ENCODE peak calls at places on chromosomes 11 and 22, in six cellular contexts. D is GM23248, Z is body of pancreas, R is GM23338, B is adipocyte, F is HAP-1. M is an unnamed sample. For H3K4me1 and H3K36me3, the result is how much of the 10 kb centered on the place peaks cover.

GRCh38 chr22:45324186-45324775 is 14.5 kb downstream of the FAM118A start:
- DNase-seq in B (no peak), F (no peak), Z (no peak), D (no peak), R (no peak), M (no peak)

GRCh38 chr11:76830639-76831312 is 29.9 kb upstream of the ACER3 start:
- DNase-seq in B (peak), R (no peak), Z (peak), F (no peak), D (peak), M (no peak)

GRCh38 chr22:33579448-33580093 is 340.7 kb downstream of the LARGE1 start:
- DNase-seq in R (peak), B (peak), D (peak), F (peak), Z (peak), M (peak)

GRCh38 chr11:95505927-95506426 is 275.0 kb upstream of the SESN3 start:
- DNase-seq in R (no peak), B (peak), Z (no peak), F (no peak), D (peak), M (no peak)

GRCh38 chr11:36432093-36432469 is 78.0 kb downstream of the TRAF6 start:
- DNase-seq in F (no peak), Z (no peak), B (no peak), D (no peak), R (no peak), M (no peak)

GRCh38 chr22:38120359-38121110 is 10.1 kb upstream of the BAIAP2L2 start:
- DNase-seq in R (peak), B (no peak), D (no peak), Z (no peak), F (no peak), M (no peak)

GRCh38 chr11:130772266-130773227 is 143.7 kb downstream of the SNX19 start:
- DNase-seq in D (peak), Z (peak), F (no peak), B (peak), R (no peak), M (no peak)

GRCh38 chr22:35835998-35836691 is 118.5 kb downstream of the APOL5 start:
- DNase-seq in F (peak), D (peak), B (peak), R (peak), Z (peak), M (peak)

GRCh38 chr22:38862375-38863329 is 9.4 kb downstream of the CBX6 start:
- DNase-seq in B (peak), F (no peak), Z (no peak), R (peak), D (no peak), M (peak)

GRCh38 chr11:47788181-47788580 is 21.0 kb upstream of the FNBP4 start:
- DNase-seq in Z (no peak), B (no peak), R (no peak), F (no peak), D (no peak), M (no peak)

GRCh38 chr22:26589367-26589844 is 526 bp downstream of the TPST2 start:
- DNase-seq in R (peak), B (peak), Z (peak), F (no peak), D (peak), M (peak)

GRCh38 chr22:38758276-38758945 is 2.6 kb upstream of the SUN2 start:
- DNase-seq in Z (no peak), F (no peak), R (no peak), B (no peak), D (no peak), M (no peak)

GRCh38 chr11:114346709-114347141 is 50.5 kb downstream of the NNMT start:
- DNase-seq in Z (no peak), D (no peak), F (no peak), B (no peak), R (no peak), M (no peak)

GRCh38 chr22:43501951-43502874 is 90.4 kb downstream of the MPPED1 start:
- DNase-seq in B (no peak), Z (no peak), R (no peak), F (no peak), D (no peak), M (no peak)

GRCh38 chr22:22342697-22343602 is 98.4 kb downstream of the VPREB1 start:
- DNase-seq in D (peak), Z (peak), F (peak), R (peak), B (peak), M (peak)

GRCh38 chr22:26713823-26714449 is 56.5 kb downstream of the MIAT start:
- DNase-seq in B (peak), D (peak), R (no peak), F (no peak), Z (no peak), M (no peak)

GRCh38 chr11:72023335-72023734 is 24.6 kb downstream of the IL18BP start:
- DNase-seq in R (no peak), Z (no peak), D (peak), B (no peak), F (no peak), M (no peak)

GRCh38 chr11:19827399-19828135 is 114.9 kb downstream of the NAV2 start:
- DNase-seq in D (no peak), B (no peak), R (peak), Z (no peak), F (no peak), M (peak)

GRCh38 chr11:93073026-93073425 is 103.6 kb downstream of the MTNR1B start:
- DNase-seq in Z (no peak), R (peak), D (no peak), B (no peak), F (peak), M (no peak)

GRCh38 chr11:16511109-16511806 is 154.9 kb upstream of the SOX6 start:
- DNase-seq in R (no peak), Z (no peak), D (peak), F (no peak), B (peak), M (no peak)

GRCh38 chr11:2929511-2929879 is 275 bp upstream of the PHLDA2 start:
- DNase-seq in R (no peak), D (peak), F (no peak), B (peak), Z (peak), M (peak)

GRCh38 chr22:22593964-22594656 is 35.0 kb upstream of the PRAME start:
- DNase-seq in D (peak), F (peak), B (peak), Z (peak), R (peak), M (peak)

GRCh38 chr11:130480166-130480565 is 31.7 kb downstream of the ADAMTS15 start:
- DNase-seq in D (peak), R (no peak), Z (no peak), F (no peak), B (peak), M (no peak)

GRCh38 chr11:85394288-85394687 is 232.9 kb downstream of the DLG2 start:
- DNase-seq in R (no peak), D (no peak), F (no peak), B (no peak), Z (no peak), M (no peak)

GRCh38 chr22:44382461-44383038 is 69.8 kb upstream of the SHISAL1 start:
- DNase-seq in D (no peak), Z (no peak), B (no peak), F (no peak), R (no peak), M (no peak)

GRCh38 chr11:64007160-64007628 is 21.0 kb downstream of the OTUB1 start:
- DNase-seq in D (peak), Z (no peak), R (peak), B (peak), F (no peak), M (peak)

GRCh38 chr22:37627545-37627944 is 11.9 kb upstream of the SH3BP1 start:
- DNase-seq in Z (no peak), F (no peak), D (no peak), B (no peak), R (no peak), M (no peak)

GRCh38 chr22:47695176-47695575 is 932.7 kb downstream of the TBC1D22A start:
- DNase-seq in D (no peak), B (no peak), Z (no peak), F (no peak), R (no peak), M (no peak)

GRCh38 chr22:21443735-21444421 is 23.3 kb upstream of the TMEM191C start:
- DNase-seq in F (no peak), R (no peak), B (no peak), Z (peak), D (no peak), M (peak)

GRCh38 chr22:27434898-27435297 is 366.7 kb downstream of the MN1 start:
- DNase-seq in R (no peak), D (no peak), B (no peak), Z (no peak), F (no peak), M (no peak)

GRCh38 chr11:47179655-47179991 is 2.9 kb upstream of the ARFGAP2 start:
- DNase-seq in R (peak), B (peak), F (peak), Z (peak), D (peak), M (peak)

GRCh38 chr11:74321487-74322188 is 10.2 kb upstream of the P4HA3 start:
- DNase-seq in B (peak), D (peak), Z (no peak), R (peak), F (no peak), M (peak)

GRCh38 chr11:133576351-133576750 is 44.0 kb upstream of the OPCML start:
- DNase-seq in D (no peak), F (no peak), Z (no peak), B (no peak), R (peak), M (peak)

GRCh38 chr11:46710821-46711269 is 8.2 kb upstream of the F2 start:
- DNase-seq in F (no peak), Z (peak), D (peak), R (no peak), B (peak), M (no peak)

GRCh38 chr22:30393885-30394284 is 2.9 kb upstream of the SEC14L2 start:
- DNase-seq in B (no peak), Z (no peak), D (no peak), F (no peak), R (no peak), M (no peak)
- H3K4me1 ChIP-seq in B (under half), Z (under half), D (under half), F (under half), R (under half), M (under half)

DNA sequence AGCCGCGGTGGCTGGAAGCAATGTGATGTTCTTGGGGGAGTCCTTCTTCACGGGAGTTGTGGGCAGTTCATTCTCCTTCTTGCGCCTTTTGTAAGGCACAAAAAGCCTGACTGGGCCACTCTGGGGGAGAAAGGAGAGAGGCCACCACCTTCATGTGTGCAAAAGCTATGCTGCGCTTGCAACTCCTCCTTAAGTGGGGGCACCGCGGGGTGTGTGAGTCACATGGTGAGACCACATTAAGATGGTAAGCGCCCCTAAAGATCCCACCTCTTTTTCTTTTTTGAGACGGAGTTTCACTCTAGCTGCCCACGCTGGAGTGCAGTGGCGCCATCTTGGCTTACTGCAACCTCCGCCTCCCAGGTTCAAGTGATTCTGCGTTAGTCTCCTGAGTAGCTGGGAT is 14.1 kb downstream of the DEAF1 start:
- DNase-seq in R (no peak), D (no peak), F (no peak), B (no peak), Z (no peak), M (no peak)
- H3K36me3 ChIP-seq in R (under half), D (under half), F (half or more), B (half or more), Z (under half), M (under half)

DNA sequence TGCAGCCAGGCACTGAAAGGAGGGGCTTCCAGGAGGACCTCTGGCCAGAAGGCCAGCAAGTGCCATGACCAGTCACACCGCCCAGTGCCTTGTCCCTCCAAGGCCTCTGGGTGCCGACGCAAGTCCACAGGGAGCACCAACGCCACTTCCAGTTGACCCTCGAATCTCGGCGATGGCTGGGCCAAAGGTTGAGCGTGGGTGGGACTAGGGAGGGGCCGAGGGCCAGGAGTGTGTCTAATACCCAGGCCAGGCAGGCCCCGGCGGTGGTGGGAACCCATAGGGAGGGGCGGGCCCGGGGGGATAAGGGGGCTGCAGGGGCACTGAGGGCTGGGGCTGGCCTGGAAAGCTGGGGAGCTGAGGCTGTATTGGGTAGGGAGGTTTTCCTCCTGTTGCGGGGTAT is 29.3 kb downstream of the CD5 start:
- DNase-seq in Z (no peak), B (no peak), R (no peak), D (no peak), F (no peak), M (no peak)
- H3K4me1 ChIP-seq in Z (under half), B (under half), R (under half), D (under half), F (under half), M (under half)

GRCh38 chr11:62560566-62561103 is 13.1 kb downstream of the EEF1G start:
- DNase-seq in R (peak), D (peak), F (peak), B (peak), Z (peak), M (peak)
- H3K36me3 ChIP-seq in R (under half), D (under half), F (half or more), B (half or more), Z (under half), M (under half)

GRCh38 chr11:68941324-68942089 is 37.8 kb downstream of the IGHMBP2 start:
- DNase-seq in F (no peak), B (no peak), Z (no peak), D (no peak), R (no peak), M (no peak)

GRCh38 chr11:68938816-68939582 is 35.3 kb downstream of the IGHMBP2 start:
- DNase-seq in B (no peak), D (no peak), Z (no peak), R (no peak), F (no peak), M (no peak)

GRCh38 chr11:68938088-68938487 is 34.4 kb downstream of the IGHMBP2 start:
- DNase-seq in Z (no peak), R (no peak), B (no peak), D (no peak), F (no peak), M (no peak)

GRCh38 chr11:68940651-68941323 is 37.1 kb downstream of the IGHMBP2 start:
- DNase-seq in F (no peak), Z (no peak), B (no peak), R (no peak), D (no peak), M (no peak)

GRCh38 chr11:68939583-68940555 is 36.2 kb downstream of the IGHMBP2 start:
- DNase-seq in R (no peak), F (no peak), Z (no peak), D (no peak), B (no peak), M (no peak)
- H3K4me1 ChIP-seq in R (under half), F (under half), Z (under half), D (under half), B (under half), M (under half)

DNA sequence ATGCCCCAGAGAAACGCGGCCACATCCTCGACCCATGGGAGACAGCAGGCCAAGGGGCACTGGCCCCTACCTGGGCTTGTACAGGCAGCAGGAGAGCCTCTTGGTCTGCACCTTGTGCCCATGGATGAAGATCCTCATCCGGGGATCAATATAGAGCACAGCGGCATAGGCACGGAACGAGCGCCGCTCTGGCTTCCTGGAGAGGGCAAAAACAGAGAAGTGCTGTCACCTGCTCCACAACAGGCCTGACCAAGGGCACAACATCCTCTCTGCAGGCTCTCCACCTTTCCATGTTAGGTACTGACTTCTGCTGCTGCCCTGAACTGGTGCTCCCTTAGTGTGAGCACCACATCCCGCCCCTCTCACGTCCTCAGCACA is 27.2 kb downstream of the MORC2 start:
- DNase-seq in F (no peak), D (no peak), R (no peak), Z (no peak), B (no peak), M (no peak)
- H3K36me3 ChIP-seq in F (half or more), D (half or more), R (half or more), Z (under half), B (half or more), M (under half)

GRCh38 chr11:14036495-14036894 is 74.0 kb downstream of the SPON1 start:
- DNase-seq in B (no peak), R (no peak), Z (no peak), D (no peak), F (no peak), M (no peak)
- H3K4me1 ChIP-seq in B (under half), R (under half), Z (under half), D (under half), F (under half), M (under half)

GRCh38 chr22:46346680-46347405 is 11.3 kb downstream of the TRMU start:
- DNase-seq in Z (peak), R (no peak), B (no peak), F (no peak), D (no peak), M (no peak)
- H3K36me3 ChIP-seq in Z (under half), R (under half), B (half or more), F (half or more), D (under half), M (under half)

GRCh38 chr11:567629-568258 is 7.0 kb downstream of the RASSF7 start:
- DNase-seq in Z (no peak), B (peak), F (no peak), R (no peak), D (peak), M (no peak)

GRCh38 chr11:568306-569259 is 7.7 kb upstream of the PHRF1 start:
- DNase-seq in D (peak), F (peak), R (peak), B (peak), Z (peak), M (peak)

GRCh38 chr11:563812-564578 is 3.2 kb downstream of the RASSF7 start:
- DNase-seq in Z (no peak), R (no peak), F (no peak), D (no peak), B (no peak), M (no peak)

GRCh38 chr11:567036-567628 is 6.4 kb downstream of the RASSF7 start:
- DNase-seq in R (no peak), D (no peak), F (no peak), B (no peak), Z (no peak), M (no peak)

DNA sequence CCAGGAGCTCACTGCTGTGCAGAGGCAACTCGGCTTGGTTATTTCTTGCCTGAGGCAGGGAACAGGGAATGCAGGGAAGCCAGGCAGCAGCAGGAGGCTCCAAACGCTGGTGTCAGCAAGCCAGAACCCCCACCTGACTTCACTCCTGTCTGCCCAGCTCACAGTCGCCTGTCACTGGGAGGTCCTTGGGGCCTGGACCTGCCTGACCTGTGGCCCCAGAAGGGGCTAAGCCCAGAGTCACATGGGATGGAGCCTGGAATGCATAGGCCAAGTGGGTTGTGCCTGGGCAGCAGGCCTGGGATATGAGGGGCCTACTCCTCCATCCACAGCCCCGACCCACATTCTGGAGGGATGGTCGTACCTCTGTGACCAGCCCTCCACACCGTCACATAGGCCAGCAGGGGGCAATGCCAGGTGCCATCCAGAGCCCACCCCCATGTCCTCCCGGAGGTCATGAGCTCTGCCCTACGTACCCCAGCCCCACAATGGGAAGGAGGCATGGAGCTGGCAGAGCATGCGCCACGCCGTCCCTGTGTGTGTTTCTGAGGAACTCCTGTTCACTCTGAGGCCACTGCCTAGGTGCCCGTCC is 5.2 kb downstream of the RASSF7 start:
- DNase-seq in D (no peak), R (peak), Z (no peak), F (no peak), B (peak), M (no peak)
- H3K4me1 ChIP-seq in D (under half), R (under half), Z (under half), F (under half), B (under half), M (under half)

M was measured in neural progenitor cell.